ENCODE peak calls at places on chromosomes 4 and X, in four cellular contexts. One of them, this sample, is unnamed.

GRCh38 chr4:6956434-6957147 is 47.0 kb downstream of the TBC1D14 start:
- DNase-seq in Right ventricle myocardium superior: no peak
- DNase-seq in dermis blood vessel endothelial cell: no peak
- DNase-seq in NCI-H1105: no peak
- DNase-seq in this sample: no peak

GRCh38 chr4:88609387-88609786 is 17.1 kb downstream of the HERC3 start:
- DNase-seq in Right ventricle myocardium superior: no peak
- DNase-seq in dermis blood vessel endothelial cell: peak
- DNase-seq in NCI-H1105: no peak
- DNase-seq in this sample: no peak

GRCh38 chr4:81472249-81473085 is 760 bp upstream of the RASGEF1B start:
- DNase-seq in Right ventricle myocardium superior: peak
- DNase-seq in dermis blood vessel endothelial cell: peak
- DNase-seq in NCI-H1105: peak
- DNase-seq in this sample: no peak

GRCh38 chrX:150486011-150486410 is 82.4 kb upstream of the MTM1 start:
- DNase-seq in Right ventricle myocardium superior: peak
- DNase-seq in dermis blood vessel endothelial cell: peak
- DNase-seq in NCI-H1105: peak
- DNase-seq in this sample: no peak

GRCh38 chrX:9647475-9647874 is 118.2 kb downstream of the GPR143 start:
- DNase-seq in Right ventricle myocardium superior: no peak
- DNase-seq in dermis blood vessel endothelial cell: no peak
- DNase-seq in NCI-H1105: no peak
- DNase-seq in this sample: no peak

GRCh38 chrX:97909245-97909644 is 1025.5 kb downstream of the RPA4 start:
- DNase-seq in Right ventricle myocardium superior: no peak
- DNase-seq in dermis blood vessel endothelial cell: no peak
- DNase-seq in NCI-H1105: no peak
- DNase-seq in this sample: no peak

GRCh38 chrX:38166478-38167083 is 54.1 kb downstream of the SRPX start:
- DNase-seq in Right ventricle myocardium superior: no peak
- DNase-seq in dermis blood vessel endothelial cell: peak
- DNase-seq in NCI-H1105: no peak
- DNase-seq in this sample: no peak

GRCh38 chr4:784401-785331 is 41.3 kb downstream of the CPLX1 start:
- DNase-seq in Right ventricle myocardium superior: peak
- DNase-seq in dermis blood vessel endothelial cell: no peak
- DNase-seq in NCI-H1105: no peak
- DNase-seq in this sample: no peak

GRCh38 chr4:188781655-188782054 is 642.4 kb downstream of the TRIML1 start:
- DNase-seq in Right ventricle myocardium superior: no peak
- DNase-seq in dermis blood vessel endothelial cell: peak
- DNase-seq in NCI-H1105: no peak
- DNase-seq in this sample: no peak

GRCh38 chr4:27084685-27085356 is 224.2 kb downstream of the STIM2 start:
- DNase-seq in Right ventricle myocardium superior: peak
- DNase-seq in dermis blood vessel endothelial cell: peak
- DNase-seq in NCI-H1105: peak
- DNase-seq in this sample: peak

GRCh38 chr4:98528882-98529281 is 129.5 kb downstream of the TSPAN5 start:
- DNase-seq in Right ventricle myocardium superior: no peak
- DNase-seq in dermis blood vessel endothelial cell: no peak
- DNase-seq in NCI-H1105: no peak
- DNase-seq in this sample: no peak

GRCh38 chrX:120727911-120728310 is 98.1 kb upstream of the C1GALT1C1 start:
- DNase-seq in Right ventricle myocardium superior: no peak
- DNase-seq in dermis blood vessel endothelial cell: peak
- DNase-seq in NCI-H1105: no peak
- DNase-seq in this sample: no peak

GRCh38 chr4:105426187-105426897 is 47.5 kb downstream of the PPA2 start:
- DNase-seq in Right ventricle myocardium superior: no peak
- DNase-seq in dermis blood vessel endothelial cell: no peak
- DNase-seq in NCI-H1105: no peak
- DNase-seq in this sample: no peak

GRCh38 chrX:153775631-153776595 is 4.9 kb upstream of the SRPK3 start:
- DNase-seq in Right ventricle myocardium superior: peak
- DNase-seq in dermis blood vessel endothelial cell: no peak
- DNase-seq in NCI-H1105: no peak
- DNase-seq in this sample: no peak

GRCh38 chr4:152943673-152944072 is 7.5 kb downstream of the FHDC1 start:
- DNase-seq in Right ventricle myocardium superior: no peak
- DNase-seq in dermis blood vessel endothelial cell: no peak
- DNase-seq in NCI-H1105: no peak
- DNase-seq in this sample: no peak

GRCh38 chr4:112436987-112437386 is 79.0 kb downstream of the NEUROG2 start:
- DNase-seq in Right ventricle myocardium superior: no peak
- DNase-seq in dermis blood vessel endothelial cell: no peak
- DNase-seq in NCI-H1105: no peak
- DNase-seq in this sample: no peak

GRCh38 chrX:262391-262909 is 18.7 kb upstream of the PLCXD1 start:
- DNase-seq in Right ventricle myocardium superior: no peak
- DNase-seq in dermis blood vessel endothelial cell: no peak
- DNase-seq in NCI-H1105: no peak
- DNase-seq in this sample: no peak

GRCh38 chr4:48594185-48594584 is 104.1 kb downstream of the ZAR1 start:
- DNase-seq in Right ventricle myocardium superior: no peak
- DNase-seq in dermis blood vessel endothelial cell: peak
- DNase-seq in NCI-H1105: no peak
- DNase-seq in this sample: no peak

GRCh38 chr4:125115941-125116340 is 198.8 kb upstream of the FAT4 start:
- DNase-seq in Right ventricle myocardium superior: no peak
- DNase-seq in dermis blood vessel endothelial cell: no peak
- DNase-seq in NCI-H1105: no peak
- DNase-seq in this sample: no peak

GRCh38 chr4:122542411-122543236 is 78.2 kb downstream of the IL21 start:
- DNase-seq in Right ventricle myocardium superior: no peak
- DNase-seq in dermis blood vessel endothelial cell: peak
- DNase-seq in NCI-H1105: no peak
- DNase-seq in this sample: no peak